ENCODE peak calls at places on chromosomes 6 and 20, in five cellular contexts. U, F, A, S and Q are unnamed samples.

GRCh38 chr20:47008842-47009518 is 114.3 kb downstream of the EYA2 start:
- DNase-seq in U (no peak), F (no peak), A (no peak), S (no peak), Q (no peak)

GRCh38 chr6:148112851-148113319 is 229.8 kb upstream of the SASH1 start:
- DNase-seq in U (no peak), F (no peak), A (no peak), S (no peak), Q (no peak)

GRCh38 chr6:108744996-108745395 is 103.2 kb upstream of the ARMC2 start:
- DNase-seq in U (no peak), F (no peak), A (no peak), S (no peak), Q (peak)

GRCh38 chr6:84728602-84729001 is 35.8 kb downstream of the TBX18 start:
- DNase-seq in U (peak), F (no peak), A (peak), S (no peak), Q (no peak)

GRCh38 chr6:27591660-27592059 is 118.8 kb upstream of the ZNF184 start:
- DNase-seq in U (peak), F (no peak), A (peak), S (peak), Q (peak)

GRCh38 chr6:149097794-149098193 is 219.7 kb upstream of the TAB2 start:
- DNase-seq in U (no peak), F (no peak), A (no peak), S (no peak), Q (no peak)

GRCh38 chr6:137271245-137272183 is 52.3 kb upstream of the IFNGR1 start:
- DNase-seq in U (peak), F (no peak), A (peak), S (peak), Q (no peak)

GRCh38 chr6:170056329-170056728 is 234.5 kb downstream of the DLL1 start:
- DNase-seq in U (no peak), F (peak), A (no peak), S (no peak), Q (no peak)

GRCh38 chr20:61650912-61651733 is 399.1 kb downstream of the CDH4 start:
- DNase-seq in U (no peak), F (no peak), A (no peak), S (no peak), Q (no peak)

GRCh38 chr6:32853541-32854375 is at the start of the genes PSMB9 and TAP1:
- DNase-seq in U (peak), F (peak), A (peak), S (peak), Q (peak)

GRCh38 chr20:50338479-50339195 is 148.0 kb downstream of the CEBPB start:
- DNase-seq in U (peak), F (no peak), A (peak), S (peak), Q (no peak)

GRCh38 chr6:128696651-128697391 is 176.4 kb upstream of the PTPRK start:
- DNase-seq in U (peak), F (no peak), A (no peak), S (no peak), Q (no peak)

GRCh38 chr20:38706482-38706881 is 17.8 kb upstream of the SLC32A1 start:
- DNase-seq in U (no peak), F (no peak), A (peak), S (no peak), Q (peak)